ENCODE peak calls at places on chromosomes 16 and 17, in eight cellular contexts. One of them, this sample, is unnamed. For H3K27me3, the result is how much of the 10 kb centered on the place peaks cover.

GRCh38 chr16:9258423-9259051 is 167.1 kb downstream of the HAPSTR1 start:
- DNase-seq in tibial nerve: no peak
- DNase-seq in MM.1S: peak
- DNase-seq in HL-60: peak
- DNase-seq in heart left ventricle: peak
- DNase-seq in transverse colon: peak
- DNase-seq in uterus: no peak
- DNase-seq in Peyer's patch: peak
- DNase-seq in this sample: peak

GRCh38 chr16:9854665-9855064 is 327.6 kb downstream of the GRIN2A start:
- DNase-seq in tibial nerve: no peak
- DNase-seq in MM.1S: no peak
- DNase-seq in HL-60: no peak
- DNase-seq in heart left ventricle: peak
- DNase-seq in transverse colon: no peak
- DNase-seq in uterus: no peak
- DNase-seq in Peyer's patch: no peak
- DNase-seq in this sample: no peak

GRCh38 chr16:24645739-24646645 is 83.5 kb upstream of the TNRC6A start:
- DNase-seq in tibial nerve: peak
- DNase-seq in MM.1S: no peak
- DNase-seq in HL-60: no peak
- DNase-seq in heart left ventricle: no peak
- DNase-seq in transverse colon: no peak
- DNase-seq in uterus: peak
- DNase-seq in Peyer's patch: no peak
- DNase-seq in this sample: no peak

GRCh38 chr17:46143827-46144236 is 49.4 kb downstream of the KANSL1 start:
- DNase-seq in tibial nerve: no peak
- DNase-seq in MM.1S: no peak
- DNase-seq in HL-60: no peak
- DNase-seq in heart left ventricle: no peak
- DNase-seq in transverse colon: no peak
- DNase-seq in uterus: no peak
- DNase-seq in Peyer's patch: no peak
- DNase-seq in this sample: no peak

GRCh38 chr17:82876602-82877391 is 37.0 kb upstream of the ZNF750 start:
- DNase-seq in tibial nerve: peak
- DNase-seq in MM.1S: no peak
- DNase-seq in HL-60: peak
- DNase-seq in heart left ventricle: peak
- DNase-seq in transverse colon: peak
- DNase-seq in uterus: peak
- DNase-seq in Peyer's patch: peak
- DNase-seq in this sample: peak

GRCh38 chr17:18117533-18117932 is 9.0 kb downstream of the MYO15A start:
- DNase-seq in tibial nerve: no peak
- DNase-seq in MM.1S: no peak
- DNase-seq in HL-60: no peak
- DNase-seq in heart left ventricle: no peak
- DNase-seq in transverse colon: no peak
- DNase-seq in uterus: no peak
- DNase-seq in Peyer's patch: no peak
- DNase-seq in this sample: no peak

GRCh38 chr17:79174905-79175856 is 100.6 kb downstream of the ENGASE start:
- DNase-seq in tibial nerve: no peak
- DNase-seq in MM.1S: no peak
- DNase-seq in HL-60: no peak
- DNase-seq in heart left ventricle: no peak
- DNase-seq in transverse colon: no peak
- DNase-seq in uterus: no peak
- DNase-seq in Peyer's patch: no peak
- DNase-seq in this sample: no peak

GRCh38 chr17:2796164-2797140 is at the start of gene RAP1GAP2:
- DNase-seq in tibial nerve: peak
- DNase-seq in MM.1S: peak
- DNase-seq in HL-60: peak
- DNase-seq in heart left ventricle: peak
- DNase-seq in transverse colon: peak
- DNase-seq in uterus: no peak
- DNase-seq in Peyer's patch: peak
- DNase-seq in this sample: no peak

GRCh38 chr16:55668337-55669281 is 12.8 kb downstream of the SLC6A2 start:
- DNase-seq in tibial nerve: no peak
- DNase-seq in MM.1S: no peak
- DNase-seq in HL-60: no peak
- DNase-seq in heart left ventricle: no peak
- DNase-seq in transverse colon: no peak
- DNase-seq in uterus: no peak
- DNase-seq in Peyer's patch: no peak
- DNase-seq in this sample: no peak

GRCh38 chr17:57926723-57927047 is 28.5 kb downstream of the CUEDC1 start:
- DNase-seq in tibial nerve: no peak
- DNase-seq in MM.1S: no peak
- DNase-seq in HL-60: no peak
- DNase-seq in heart left ventricle: no peak
- DNase-seq in transverse colon: no peak
- DNase-seq in uterus: no peak
- DNase-seq in Peyer's patch: no peak
- DNase-seq in this sample: no peak

GRCh38 chr17:64213995-64214507 is 49.0 kb downstream of the TEX2 start:
- DNase-seq in tibial nerve: no peak
- DNase-seq in MM.1S: no peak
- DNase-seq in HL-60: no peak
- DNase-seq in heart left ventricle: peak
- DNase-seq in transverse colon: no peak
- DNase-seq in uterus: no peak
- DNase-seq in Peyer's patch: no peak
- DNase-seq in this sample: no peak
- TF ChIP-seq CTCF in tibial nerve: no peak
- TF ChIP-seq CTCF in MM.1S: no peak
- TF ChIP-seq CTCF in HL-60: no peak
- TF ChIP-seq CTCF in heart left ventricle: no peak
- TF ChIP-seq CTCF in transverse colon: no peak
- TF ChIP-seq CTCF in uterus: no peak
- TF ChIP-seq CTCF in Peyer's patch: no peak
- TF ChIP-seq CTCF in this sample: no peak

GRCh38 chr17:48499248-48499647 is 31.6 kb downstream of the HOXB1 start:
- DNase-seq in tibial nerve: no peak
- DNase-seq in MM.1S: no peak
- DNase-seq in HL-60: no peak
- DNase-seq in heart left ventricle: no peak
- DNase-seq in transverse colon: no peak
- DNase-seq in uterus: no peak
- DNase-seq in Peyer's patch: no peak
- DNase-seq in this sample: no peak

GRCh38 chr17:48498168-48498840 is 32.5 kb downstream of the HOXB1 start:
- DNase-seq in tibial nerve: no peak
- DNase-seq in MM.1S: no peak
- DNase-seq in HL-60: no peak
- DNase-seq in heart left ventricle: no peak
- DNase-seq in transverse colon: no peak
- DNase-seq in uterus: no peak
- DNase-seq in Peyer's patch: no peak
- DNase-seq in this sample: no peak

GRCh38 chr17:48502312-48502711 is 28.5 kb downstream of the HOXB1 start:
- DNase-seq in tibial nerve: no peak
- DNase-seq in MM.1S: no peak
- DNase-seq in HL-60: no peak
- DNase-seq in heart left ventricle: no peak
- DNase-seq in transverse colon: no peak
- DNase-seq in uterus: no peak
- DNase-seq in Peyer's patch: no peak
- DNase-seq in this sample: no peak

GRCh38 chr17:48500435-48501426 is 30.1 kb downstream of the HOXB1 start:
- DNase-seq in tibial nerve: no peak
- DNase-seq in MM.1S: no peak
- DNase-seq in HL-60: no peak
- DNase-seq in heart left ventricle: no peak
- DNase-seq in transverse colon: peak
- DNase-seq in uterus: peak
- DNase-seq in Peyer's patch: no peak
- DNase-seq in this sample: peak

DNA sequence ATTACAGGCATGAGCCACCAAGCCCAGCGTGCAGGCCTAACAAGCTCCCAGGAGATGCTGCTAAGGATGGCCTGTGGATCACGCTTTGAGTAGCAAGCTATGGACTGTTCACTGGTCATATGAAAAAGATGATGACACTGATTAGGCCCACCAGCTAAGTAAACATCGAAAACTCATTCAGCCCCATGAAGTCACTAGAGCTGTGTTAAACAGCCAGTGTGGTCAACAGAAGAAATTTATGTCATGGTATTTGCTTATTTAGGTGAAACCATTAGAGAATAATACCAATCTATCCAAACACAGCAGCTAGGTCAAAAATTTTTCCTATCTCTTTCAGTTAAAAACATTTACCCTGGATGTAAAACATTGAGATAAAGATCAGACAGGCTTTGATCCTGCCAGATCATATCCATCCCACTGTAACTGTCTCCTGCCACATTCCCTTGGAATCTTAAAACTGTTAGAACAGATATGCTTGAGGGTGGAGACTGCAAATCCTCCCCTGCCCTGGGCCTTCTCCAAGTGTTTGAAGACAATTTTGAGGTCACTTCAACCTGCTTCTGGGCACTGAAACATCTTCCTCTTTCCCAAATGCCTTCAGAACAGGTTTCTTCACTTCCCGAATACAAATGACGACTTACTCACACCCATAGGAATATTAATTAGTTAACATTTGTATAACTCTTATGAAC is 30.9 kb downstream of the HOXB1 start:
- DNase-seq in tibial nerve: no peak
- DNase-seq in MM.1S: no peak
- DNase-seq in HL-60: no peak
- DNase-seq in heart left ventricle: no peak
- DNase-seq in transverse colon: no peak
- DNase-seq in uterus: no peak
- DNase-seq in Peyer's patch: no peak
- DNase-seq in this sample: no peak
- H3K27me3 ChIP-seq in tibial nerve: under half
- H3K27me3 ChIP-seq in MM.1S: under half
- H3K27me3 ChIP-seq in HL-60: under half
- H3K27me3 ChIP-seq in heart left ventricle: half or more
- H3K27me3 ChIP-seq in transverse colon: under half
- H3K27me3 ChIP-seq in uterus: under half
- H3K27me3 ChIP-seq in Peyer's patch: under half
- H3K27me3 ChIP-seq in this sample: under half

DNA sequence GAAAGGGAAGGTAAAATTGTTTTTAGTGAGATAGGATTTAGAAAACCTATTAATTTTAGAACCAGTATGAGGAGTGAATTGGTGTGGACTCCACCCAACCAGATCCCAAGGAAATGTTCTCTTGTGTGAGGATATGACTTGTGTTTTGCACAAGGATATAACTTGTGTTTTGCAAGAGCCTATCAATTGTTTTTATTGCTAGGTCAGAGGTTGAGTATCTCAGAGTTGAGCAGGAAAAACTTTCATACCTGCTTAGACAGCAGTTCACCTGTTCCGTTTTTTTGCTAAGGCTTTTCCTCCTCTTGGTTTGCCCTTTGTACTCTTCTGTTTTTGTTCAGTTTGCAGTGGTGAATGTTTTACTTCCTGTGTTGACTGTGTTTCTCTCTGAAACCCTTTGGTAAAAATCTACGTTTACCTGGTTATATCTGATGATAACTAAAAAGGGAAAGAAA is 5.1 kb downstream of the NBR1 start:
- DNase-seq in tibial nerve: no peak
- DNase-seq in MM.1S: peak
- DNase-seq in HL-60: no peak
- DNase-seq in heart left ventricle: no peak
- DNase-seq in transverse colon: peak
- DNase-seq in uterus: no peak
- DNase-seq in Peyer's patch: no peak
- DNase-seq in this sample: no peak
- H3K4me3 ChIP-seq in tibial nerve: no peak
- H3K4me3 ChIP-seq in MM.1S: no peak
- H3K4me3 ChIP-seq in HL-60: no peak
- H3K4me3 ChIP-seq in heart left ventricle: no peak
- H3K4me3 ChIP-seq in transverse colon: no peak
- H3K4me3 ChIP-seq in uterus: no peak
- H3K4me3 ChIP-seq in Peyer's patch: no peak
- H3K4me3 ChIP-seq in this sample: no peak

GRCh38 chr16:88489163-88489721 is 36.2 kb downstream of the ZFPM1 start:
- DNase-seq in tibial nerve: no peak
- DNase-seq in MM.1S: no peak
- DNase-seq in HL-60: no peak
- DNase-seq in heart left ventricle: no peak
- DNase-seq in transverse colon: peak
- DNase-seq in uterus: no peak
- DNase-seq in Peyer's patch: peak
- DNase-seq in this sample: no peak

GRCh38 chr16:88486398-88487123 is 33.5 kb downstream of the ZFPM1 start:
- DNase-seq in tibial nerve: no peak
- DNase-seq in MM.1S: no peak
- DNase-seq in HL-60: no peak
- DNase-seq in heart left ventricle: no peak
- DNase-seq in transverse colon: no peak
- DNase-seq in uterus: no peak
- DNase-seq in Peyer's patch: no peak
- DNase-seq in this sample: no peak

GRCh38 chr16:88487124-88487432 is 34.0 kb downstream of the ZFPM1 start:
- DNase-seq in tibial nerve: no peak
- DNase-seq in MM.1S: no peak
- DNase-seq in HL-60: no peak
- DNase-seq in heart left ventricle: no peak
- DNase-seq in transverse colon: no peak
- DNase-seq in uterus: no peak
- DNase-seq in Peyer's patch: no peak
- DNase-seq in this sample: no peak

GRCh38 chr16:88491001-88491559 is 38.0 kb downstream of the ZFPM1 start:
- DNase-seq in tibial nerve: no peak
- DNase-seq in MM.1S: no peak
- DNase-seq in HL-60: no peak
- DNase-seq in heart left ventricle: no peak
- DNase-seq in transverse colon: no peak
- DNase-seq in uterus: no peak
- DNase-seq in Peyer's patch: no peak
- DNase-seq in this sample: no peak

DNA sequence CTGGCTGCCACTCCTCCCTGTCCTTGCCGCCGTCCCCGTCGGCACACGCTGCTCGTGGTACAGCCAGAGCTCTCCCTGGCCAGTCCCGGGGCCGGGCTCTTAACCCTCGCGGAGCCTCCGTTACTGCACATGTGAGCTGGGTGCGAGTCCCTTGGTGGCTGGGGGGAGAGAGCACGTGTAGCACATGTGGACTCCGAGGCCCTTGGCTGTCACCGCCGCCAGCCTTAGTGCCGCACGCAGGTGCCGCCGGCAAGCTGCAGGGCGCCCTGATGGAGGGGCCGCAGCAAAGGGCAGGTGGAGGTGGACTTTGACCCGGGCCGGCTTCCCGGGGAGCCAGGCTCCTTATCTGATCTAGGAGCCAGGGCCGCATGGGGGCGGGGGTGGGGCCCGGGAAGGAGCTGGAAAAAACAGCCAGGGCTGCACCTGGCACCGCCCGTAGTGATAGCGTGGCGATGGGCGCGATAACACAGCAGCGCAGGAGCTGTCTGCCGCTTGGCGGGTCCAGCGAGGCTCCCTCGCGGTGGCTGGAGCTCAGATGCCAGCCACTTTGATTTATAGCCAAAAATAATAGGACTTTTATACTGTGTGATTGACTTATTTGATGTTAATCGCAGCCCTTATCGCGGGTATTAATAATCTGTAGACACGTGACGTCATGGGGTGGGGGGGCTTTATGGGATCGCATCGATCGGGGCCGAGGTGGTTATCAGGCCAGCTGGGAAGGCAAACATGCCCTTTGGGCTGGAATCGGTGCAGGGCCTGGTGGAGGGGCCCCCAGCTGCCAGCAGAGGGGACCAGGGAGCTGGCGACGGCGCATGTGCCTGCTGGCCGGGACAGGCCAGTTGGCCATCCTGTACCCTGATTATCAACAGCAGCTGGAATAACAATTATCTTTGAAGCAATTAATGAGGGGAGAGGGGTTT is 35.1 kb downstream of the ZFPM1 start:
- DNase-seq in tibial nerve: no peak
- DNase-seq in MM.1S: no peak
- DNase-seq in HL-60: no peak
- DNase-seq in heart left ventricle: no peak
- DNase-seq in transverse colon: peak
- DNase-seq in uterus: no peak
- DNase-seq in Peyer's patch: peak
- DNase-seq in this sample: no peak
- TF ChIP-seq CTCF in tibial nerve: no peak
- TF ChIP-seq CTCF in MM.1S: no peak
- TF ChIP-seq CTCF in HL-60: no peak
- TF ChIP-seq CTCF in heart left ventricle: no peak
- TF ChIP-seq CTCF in transverse colon: no peak
- TF ChIP-seq CTCF in uterus: no peak
- TF ChIP-seq CTCF in Peyer's patch: peak
- TF ChIP-seq CTCF in this sample: no peak